ENCODE peak calls at places on chromosomes 16 and 17, in four cellular contexts. I is sigmoid colon, A is neuronal stem cell, Z is heart right ventricle. H is an unnamed sample. For H3K4me1, the result is how much of the 10 kb centered on the place peaks cover.

GRCh38 chr16:14100825-14101224 is 29.7 kb downstream of the MRTFB start:
- DNase-seq in Z (no peak), I (no peak), A (no peak), H (no peak)

GRCh38 chr16:77037696-77038347 is 153.2 kb upstream of the MON1B start:
- DNase-seq in A (no peak), I (no peak), Z (no peak), H (no peak)

GRCh38 chr17:78993241-78993956 is 13.7 kb upstream of the LGALS3BP start:
- DNase-seq in I (peak), Z (peak), A (peak), H (no peak)

GRCh38 chr17:46944931-46945330 is 22.0 kb downstream of the GOSR2 start:
- DNase-seq in A (no peak), Z (no peak), I (no peak), H (no peak)

GRCh38 chr16:70800306-70800705 is 652 bp downstream of the VAC14 start:
- DNase-seq in I (no peak), Z (no peak), A (no peak), H (no peak)

GRCh38 chr17:57370051-57370581 is 113.8 kb downstream of the MSI2 start:
- DNase-seq in A (no peak), I (no peak), Z (no peak), H (no peak)

GRCh38 chr17:44331249-44331760 is 6.7 kb upstream of the SLC25A39 start:
- DNase-seq in I (no peak), Z (no peak), A (peak), H (peak)

GRCh38 chr17:81870155-81870977 is 771 bp downstream of the ARHGDIA start:
- DNase-seq in A (no peak), I (peak), Z (peak), H (no peak)

DNA sequence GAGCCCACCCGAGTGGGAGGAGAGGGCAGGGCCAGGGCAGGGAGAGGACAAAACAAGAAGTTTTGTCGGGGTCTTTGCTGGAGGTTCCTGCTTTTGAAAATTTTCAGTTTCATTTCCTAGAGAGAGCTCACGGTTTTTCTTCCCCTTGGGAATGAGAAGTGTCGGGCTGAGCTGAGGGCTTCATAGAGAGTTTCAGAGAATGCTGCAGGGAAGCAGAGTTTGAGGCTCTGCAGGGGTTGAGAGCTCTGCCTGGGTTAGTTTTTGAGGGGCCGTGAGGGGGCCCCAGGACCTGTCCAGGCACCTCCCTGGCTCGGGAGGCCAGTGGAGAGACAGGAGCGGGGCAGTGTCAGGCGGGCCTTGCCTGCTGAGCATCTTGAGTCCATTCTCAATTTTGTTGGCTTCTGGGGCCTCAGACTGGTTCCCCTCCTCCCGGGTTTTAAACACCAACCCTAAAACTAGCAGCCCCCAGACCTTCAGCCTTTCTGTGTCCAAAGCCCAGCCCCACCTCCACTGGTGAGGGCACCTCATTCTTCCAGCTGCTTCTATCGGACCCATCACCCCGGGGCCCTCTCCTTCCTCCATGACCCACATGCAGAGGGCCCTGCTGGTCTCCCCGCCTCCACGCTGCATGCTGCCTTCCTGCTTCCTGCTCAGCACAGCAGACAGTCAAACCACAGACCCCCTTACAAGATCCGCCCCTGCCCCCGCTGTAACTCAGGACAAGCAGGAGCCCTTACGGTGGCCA is 3.6 kb downstream of the RNF213 start:
- DNase-seq in Z (no peak), A (no peak), I (no peak), H (no peak)
- H3K27ac ChIP-seq in Z (no peak), A (no peak), I (peak), H (peak)

GRCh38 chr17:35879748-35880654 is at the start of gene CCL5:
- DNase-seq in I (no peak), Z (no peak), A (no peak), H (no peak)
- H3K4me3 ChIP-seq in I (no peak), Z (no peak), A (no peak), H (no peak)

GRCh38 chr17:41617698-41618097 is 5.1 kb upstream of the KRT16 start:
- DNase-seq in Z (no peak), I (peak), A (no peak), H (no peak)
- H3K4me1 ChIP-seq in Z (under half), I (under half), A (under half), H (under half)

GRCh38 chr17:76263896-76264295 is 1.3 kb upstream of the UBALD2 start:
- DNase-seq in A (no peak), Z (no peak), I (no peak), H (no peak)

GRCh38 chr17:76262732-76263344 is 2.3 kb upstream of the UBALD2 start:
- DNase-seq in A (no peak), I (no peak), Z (no peak), H (no peak)

GRCh38 chr17:76260669-76261068 is 4.5 kb upstream of the UBALD2 start:
- DNase-seq in A (no peak), I (no peak), Z (no peak), H (no peak)

GRCh38 chr17:76260220-76260619 is 4.9 kb upstream of the UBALD2 start:
- DNase-seq in Z (no peak), A (no peak), I (no peak), H (no peak)

DNA sequence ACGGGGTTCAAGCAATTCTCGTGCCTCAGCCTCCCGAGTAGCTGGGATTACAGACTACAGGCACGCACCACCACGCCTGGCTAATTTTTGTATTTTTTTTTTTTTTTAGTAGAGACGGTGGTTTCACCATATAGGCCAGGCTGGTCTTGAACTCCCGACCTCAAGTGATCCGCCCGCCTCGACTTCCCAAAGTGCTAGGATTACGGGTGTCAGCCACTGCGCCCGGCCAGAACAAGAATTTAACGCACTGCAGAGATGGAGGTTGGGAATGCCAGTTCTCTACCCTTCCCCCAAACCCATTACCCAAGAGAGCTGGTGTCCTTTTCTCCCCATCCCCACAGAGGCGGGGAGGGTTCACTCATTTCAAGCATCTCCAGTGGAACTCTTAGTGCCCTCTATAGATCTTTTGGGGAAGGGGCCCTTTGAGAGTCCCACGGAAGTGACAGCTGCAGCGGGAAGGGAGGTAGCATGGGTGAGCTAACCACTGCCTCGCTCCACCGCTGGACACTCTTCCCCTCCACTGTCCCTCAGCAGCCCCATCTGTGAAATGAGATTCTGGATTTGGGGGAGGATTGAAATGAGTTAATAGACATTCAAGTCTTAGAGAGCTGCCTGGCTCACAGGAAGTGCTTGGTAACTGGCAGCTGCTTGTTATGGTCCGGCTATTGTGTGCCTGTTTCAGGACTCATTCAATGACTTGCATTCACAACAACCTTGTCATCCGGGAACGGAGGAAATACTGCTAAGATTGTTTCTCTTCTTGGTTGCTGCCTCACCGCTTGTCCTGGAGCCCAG is 3.5 kb upstream of the UBALD2 start:
- DNase-seq in A (no peak), I (no peak), Z (no peak), H (no peak)
- H3K27ac ChIP-seq in A (no peak), I (peak), Z (no peak), H (peak)

GRCh38 chr17:67246648-67247415 is 1.8 kb upstream of the HELZ start:
- DNase-seq in Z (no peak), A (no peak), I (no peak), H (peak)
- H3K4me3 ChIP-seq in Z (no peak), A (peak), I (no peak), H (no peak)

GRCh38 chr16:31213342-31213741 is 577 bp upstream of the TRIM72 start:
- DNase-seq in I (no peak), A (no peak), Z (no peak), H (no peak)
- H3K4me1 ChIP-seq in I (under half), A (under half), Z (under half), H (under half)

H was measured in lung.